ENCODE peak calls at places on chromosomes 3 and 15, in eight cellular contexts. J, R, W, E, X, Z, U and K are unnamed samples.

GRCh38 chr15:74383695-74384565 is 16.5 kb upstream of the CYP11A1 start:
- DNase-seq in J (no peak), R (no peak), W (no peak), E (peak), X (no peak), Z (peak), U (no peak), K (peak)

GRCh38 chr15:25693321-25694237 is 169.5 kb downstream of the ATP10A start:
- DNase-seq in J (no peak), R (no peak), W (no peak), E (no peak), X (no peak), Z (no peak), U (peak), K (peak)

GRCh38 chr15:71551566-71551965 is 258.8 kb upstream of the NR2E3 start:
- DNase-seq in J (no peak), R (no peak), W (no peak), E (no peak), X (no peak), Z (no peak), U (no peak), K (no peak)

GRCh38 chr15:87639305-87640011 is 617.1 kb downstream of the NTRK3 start:
- DNase-seq in J (no peak), R (no peak), W (no peak), E (no peak), X (no peak), Z (no peak), U (no peak), K (no peak)

GRCh38 chr3:105944281-105944680 is 75.5 kb upstream of the CBLB start:
- DNase-seq in J (no peak), R (no peak), W (no peak), E (no peak), X (no peak), Z (peak), U (no peak), K (no peak)

GRCh38 chr3:143226678-143227291 is 107.2 kb downstream of the CHST2 start:
- DNase-seq in J (no peak), R (no peak), W (no peak), E (no peak), X (no peak), Z (no peak), U (no peak), K (no peak)

GRCh38 chr3:49119036-49119435 is 1.6 kb downstream of the USP19 start:
- DNase-seq in J (no peak), R (no peak), W (no peak), E (no peak), X (no peak), Z (no peak), U (no peak), K (no peak)

GRCh38 chr15:51180534-51180933 is 85.8 kb upstream of the TNFAIP8L3 start:
- DNase-seq in J (no peak), R (no peak), W (no peak), E (no peak), X (no peak), Z (no peak), U (no peak), K (no peak)

GRCh38 chr3:66452247-66453040 is 48.4 kb downstream of the LRIG1 start:
- DNase-seq in J (peak), R (no peak), W (no peak), E (no peak), X (no peak), Z (no peak), U (no peak), K (no peak)

GRCh38 chr15:32849769-32850668 is 132.2 kb downstream of the GREM1 start:
- DNase-seq in J (no peak), R (no peak), W (peak), E (no peak), X (peak), Z (peak), U (no peak), K (no peak)

GRCh38 chr3:39937315-39937714 is 127.9 kb downstream of the MYRIP start:
- DNase-seq in J (no peak), R (no peak), W (no peak), E (no peak), X (no peak), Z (no peak), U (no peak), K (no peak)

GRCh38 chr3:134189848-134190247 is 60.8 kb downstream of the RYK start:
- DNase-seq in J (no peak), R (no peak), W (no peak), E (no peak), X (no peak), Z (peak), U (no peak), K (no peak)

GRCh38 chr15:40252438-40253178 is 13.7 kb downstream of the PAK6 start:
- DNase-seq in J (no peak), R (no peak), W (no peak), E (peak), X (no peak), Z (peak), U (no peak), K (no peak)

GRCh38 chr3:46221368-46221767 is 13.3 kb upstream of the CCR1 start:
- DNase-seq in J (no peak), R (no peak), W (no peak), E (no peak), X (no peak), Z (no peak), U (no peak), K (no peak)

GRCh38 chr3:190514163-190515153 is 573 bp downstream of the IL1RAP start:
- DNase-seq in J (peak), R (no peak), W (no peak), E (no peak), X (peak), Z (peak), U (peak), K (peak)

GRCh38 chr3:149371001-149371722 is 6.3 kb downstream of the TM4SF1 start:
- DNase-seq in J (no peak), R (peak), W (no peak), E (no peak), X (no peak), Z (peak), U (no peak), K (no peak)

GRCh38 chr3:128107809-128108208 is 15.8 kb downstream of the RUVBL1 start:
- DNase-seq in J (no peak), R (no peak), W (no peak), E (no peak), X (no peak), Z (no peak), U (no peak), K (no peak)

GRCh38 chr3:48507256-48508061 is 3.5 kb upstream of the SHISA5 start:
- DNase-seq in J (peak), R (peak), W (no peak), E (peak), X (peak), Z (peak), U (peak), K (peak)

GRCh38 chr3:9168230-9168629 is 81.2 kb downstream of the SRGAP3 start:
- DNase-seq in J (no peak), R (no peak), W (no peak), E (no peak), X (no peak), Z (no peak), U (no peak), K (peak)

GRCh38 chr15:91919014-91919534 is 65.6 kb downstream of the SLCO3A1 start:
- DNase-seq in J (no peak), R (no peak), W (no peak), E (no peak), X (no peak), Z (no peak), U (no peak), K (no peak)

GRCh38 chr3:36713904-36714303 is 50.4 kb downstream of the DCLK3 start:
- DNase-seq in J (no peak), R (no peak), W (no peak), E (no peak), X (no peak), Z (no peak), U (no peak), K (no peak)

GRCh38 chr3:53571264-53571663 is 76.9 kb downstream of the CACNA1D start:
- DNase-seq in J (no peak), R (no peak), W (no peak), E (no peak), X (no peak), Z (no peak), U (no peak), K (no peak)

GRCh38 chr3:102471001-102471400 is 36.2 kb downstream of the ZPLD1 start:
- DNase-seq in J (no peak), R (no peak), W (no peak), E (peak), X (no peak), Z (no peak), U (no peak), K (peak)

GRCh38 chr3:47855461-47856383 is 52.8 kb downstream of the DHX30 start:
- DNase-seq in J (no peak), R (no peak), W (no peak), E (no peak), X (no peak), Z (no peak), U (no peak), K (no peak)

GRCh38 chr3:138963161-138963560 is 16.1 kb downstream of the FOXL2NB start:
- DNase-seq in J (no peak), R (no peak), W (no peak), E (no peak), X (no peak), Z (no peak), U (no peak), K (no peak)

GRCh38 chr3:150035400-150035799 is 64.7 kb upstream of the PFN2 start:
- DNase-seq in J (no peak), R (no peak), W (no peak), E (no peak), X (no peak), Z (no peak), U (no peak), K (peak)

GRCh38 chr3:56525291-56525690 is 31.7 kb upstream of the CCDC66 start:
- DNase-seq in J (no peak), R (no peak), W (no peak), E (no peak), X (no peak), Z (no peak), U (no peak), K (no peak)

GRCh38 chr3:65334045-65334665 is 646.4 kb upstream of the ADAMTS9 start:
- DNase-seq in J (peak), R (no peak), W (no peak), E (no peak), X (no peak), Z (peak), U (no peak), K (no peak)

GRCh38 chr3:194285024-194285858 is 65.9 kb downstream of the CPN2 start:
- DNase-seq in J (peak), R (no peak), W (no peak), E (no peak), X (peak), Z (peak), U (no peak), K (no peak)

GRCh38 chr3:44893097-44893496 is 18.7 kb downstream of the TGM4 start:
- DNase-seq in J (no peak), R (no peak), W (peak), E (no peak), X (peak), Z (peak), U (no peak), K (no peak)

DNA sequence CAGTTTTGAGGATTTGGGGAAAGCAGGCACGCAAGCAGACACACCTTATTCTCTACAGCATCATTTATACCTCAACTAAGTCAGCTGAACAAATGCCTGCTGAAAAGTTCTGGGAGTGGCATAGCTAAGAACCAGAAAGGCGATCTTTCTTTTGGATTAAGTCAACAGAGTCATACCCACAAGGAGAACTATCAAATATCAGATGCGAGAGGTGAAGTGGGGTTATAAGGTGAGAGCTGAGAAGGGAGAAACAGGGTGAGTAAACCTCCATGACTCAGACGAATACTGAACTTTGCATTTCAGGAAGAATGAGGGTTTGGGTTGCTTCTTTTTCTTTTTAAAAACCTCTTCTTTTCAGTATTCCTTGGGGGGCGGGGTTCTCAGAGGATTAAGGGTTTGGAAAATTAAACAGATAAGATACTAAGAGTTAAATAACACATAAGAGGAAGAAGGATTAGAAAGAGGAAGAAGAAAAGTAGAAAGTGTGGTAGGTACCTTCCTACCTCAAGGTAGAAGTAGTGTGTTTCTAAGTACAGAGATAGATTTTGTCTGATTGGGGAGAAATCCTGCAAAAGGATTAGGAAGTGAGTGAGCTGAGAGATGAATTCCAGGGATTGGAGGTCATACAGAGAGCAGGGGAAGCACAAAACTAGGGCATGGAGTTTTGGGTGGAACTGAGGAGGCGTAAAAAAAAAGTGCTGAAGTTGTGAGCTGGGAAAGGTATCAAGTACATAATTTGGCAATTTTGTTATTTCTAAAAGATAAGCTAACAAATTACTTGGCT is 41.3 kb upstream of the ICE2 start:
- DNase-seq in J (no peak), R (no peak), W (no peak), E (peak), X (no peak), Z (peak), U (no peak), K (peak)
- H3K4me3 ChIP-seq in J (no peak), R (no peak), W (no peak), E (no peak), X (no peak), Z (no peak), U (no peak), K (no peak)

DNA sequence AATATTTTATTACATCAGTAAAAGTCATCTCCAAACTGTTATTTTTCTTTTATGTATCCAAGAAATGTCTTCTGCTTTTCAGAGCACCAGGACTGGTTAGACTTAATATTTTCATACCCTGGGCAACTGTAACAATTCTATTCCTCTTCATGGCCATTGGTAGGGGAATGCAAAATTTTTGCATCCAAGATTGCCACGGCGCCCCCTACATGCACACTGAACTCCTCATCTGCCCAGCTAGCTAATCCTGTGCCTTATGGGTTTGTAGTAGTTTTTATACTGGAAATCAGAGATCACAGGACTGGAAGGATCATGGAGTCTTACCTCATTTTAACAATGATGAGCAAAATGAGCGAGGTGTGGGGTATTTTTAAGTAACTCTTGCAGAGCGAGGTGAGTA is 74.2 kb downstream of the CRTC3 start:
- DNase-seq in J (no peak), R (no peak), W (no peak), E (no peak), X (no peak), Z (peak), U (no peak), K (peak)
- TF ChIP-seq CTCF in J (peak), R (peak), W (peak), E (peak), X (peak), Z (peak), U (peak), K (peak)

GRCh38 chr15:68428431-68428940 is 3.5 kb downstream of the ITGA11 start:
- DNase-seq in J (peak), R (no peak), W (no peak), E (no peak), X (no peak), Z (no peak), U (no peak), K (no peak)
- H3K4me3 ChIP-seq in J (no peak), R (no peak), W (no peak), E (no peak), X (no peak), Z (no peak), U (no peak), K (no peak)

GRCh38 chr15:93035092-93035915 is 53.7 kb downstream of the RGMA start:
- DNase-seq in J (no peak), R (no peak), W (no peak), E (no peak), X (no peak), Z (no peak), U (peak), K (no peak)

GRCh38 chr15:93035953-93036810 is 52.8 kb downstream of the RGMA start:
- DNase-seq in J (no peak), R (no peak), W (no peak), E (peak), X (no peak), Z (peak), U (peak), K (peak)

GRCh38 chr15:93036922-93037321 is 52.1 kb downstream of the RGMA start:
- DNase-seq in J (no peak), R (no peak), W (no peak), E (no peak), X (no peak), Z (no peak), U (peak), K (no peak)

GRCh38 chr15:93038064-93038705 is 50.8 kb downstream of the RGMA start:
- DNase-seq in J (no peak), R (no peak), W (no peak), E (no peak), X (no peak), Z (no peak), U (peak), K (no peak)

DNA sequence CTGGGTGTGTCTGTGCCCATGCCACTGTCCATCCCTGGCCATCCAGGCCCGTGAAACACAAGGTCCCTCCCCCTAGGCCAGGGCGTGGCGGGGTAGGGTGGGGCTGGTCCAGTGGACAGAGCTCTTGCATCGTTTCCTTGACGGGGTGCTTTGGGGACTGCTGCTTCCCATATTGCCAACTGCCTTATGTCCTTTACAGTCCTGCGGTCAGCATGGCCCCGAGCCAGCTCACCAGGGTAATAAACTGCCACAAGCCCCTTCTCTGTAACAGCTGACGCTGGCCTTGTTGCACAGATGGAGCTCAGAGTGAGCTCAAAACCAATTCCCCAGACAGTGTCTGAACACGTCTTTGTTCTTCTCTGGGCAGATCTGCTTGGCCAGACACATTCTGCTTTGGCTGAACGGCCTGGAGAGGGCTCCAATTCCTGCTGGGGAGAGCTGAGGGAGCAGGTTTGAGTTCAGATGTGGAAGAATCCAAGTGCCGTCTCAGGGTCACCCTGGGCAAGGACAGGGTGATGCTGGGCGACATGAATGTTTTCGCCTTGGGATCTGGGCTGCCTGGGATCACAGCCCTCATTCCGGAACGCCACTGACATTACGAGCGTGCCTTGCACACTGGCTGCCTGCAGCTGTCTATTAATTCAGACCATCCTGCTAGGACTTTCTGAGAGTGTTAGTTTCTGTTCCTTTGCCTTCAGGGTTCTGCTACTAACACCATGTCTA is 51.5 kb downstream of the RGMA start:
- DNase-seq in J (no peak), R (no peak), W (no peak), E (no peak), X (peak), Z (peak), U (peak), K (no peak)
- TF ChIP-seq CTCF in J (peak), R (no peak), W (peak), E (no peak), X (peak), Z (peak), U (no peak), K (no peak)

DNA sequence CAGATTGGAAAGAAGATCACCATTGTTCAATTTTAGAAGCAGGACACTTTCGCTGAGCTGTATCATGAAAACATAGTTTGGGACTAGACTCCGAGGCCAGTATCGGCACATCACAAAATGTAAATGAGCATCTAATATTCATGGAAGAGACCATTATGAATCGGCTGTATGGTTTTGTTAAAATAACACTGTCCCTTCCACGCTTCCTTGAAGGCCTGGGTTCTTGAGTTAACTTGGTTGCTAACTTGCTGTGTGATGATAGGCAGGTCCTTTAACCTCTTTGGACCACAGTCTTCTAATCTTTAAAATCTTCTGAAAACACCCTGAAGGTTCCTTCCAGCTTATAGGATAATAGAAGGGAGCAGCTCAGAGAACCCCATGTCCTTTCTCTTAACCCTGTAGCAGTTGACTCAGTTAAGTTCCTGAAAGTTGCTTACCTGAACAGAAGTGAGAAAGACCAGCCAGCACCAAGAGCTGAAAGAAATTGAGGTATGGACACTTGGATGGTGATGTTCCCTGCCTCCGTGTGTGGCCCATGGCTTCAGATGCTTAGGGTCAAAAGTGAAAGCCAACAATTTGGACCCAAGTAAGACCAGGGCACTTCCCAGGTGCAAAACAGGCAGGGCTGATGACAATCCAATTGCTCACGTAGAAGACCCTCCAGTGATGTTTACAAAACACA is 2.1 kb downstream of the CD80 start:
- DNase-seq in J (no peak), R (no peak), W (no peak), E (no peak), X (no peak), Z (no peak), U (no peak), K (no peak)
- H3K4me3 ChIP-seq in J (no peak), R (no peak), W (no peak), E (no peak), X (no peak), Z (no peak), U (no peak), K (peak)

GRCh38 chr3:52039846-52040245 is 16.5 kb downstream of the DUSP7 start:
- DNase-seq in J (peak), R (no peak), W (no peak), E (no peak), X (peak), Z (no peak), U (no peak), K (no peak)

GRCh38 chr3:52040600-52040999 is 15.8 kb downstream of the DUSP7 start:
- DNase-seq in J (no peak), R (no peak), W (no peak), E (no peak), X (no peak), Z (no peak), U (no peak), K (no peak)

GRCh38 chr3:52039426-52039825 is 16.9 kb downstream of the DUSP7 start:
- DNase-seq in J (no peak), R (no peak), W (no peak), E (no peak), X (no peak), Z (no peak), U (no peak), K (no peak)

GRCh38 chr3:52043750-52044149 is 12.6 kb downstream of the DUSP7 start:
- DNase-seq in J (no peak), R (no peak), W (no peak), E (no peak), X (no peak), Z (no peak), U (no peak), K (no peak)

GRCh38 chr3:52041118-52041847 is 15.1 kb downstream of the DUSP7 start:
- DNase-seq in J (no peak), R (no peak), W (no peak), E (no peak), X (no peak), Z (no peak), U (no peak), K (no peak)
- TF ChIP-seq CTCF in J (no peak), R (no peak), W (peak), E (peak), X (peak), Z (peak), U (no peak), K (no peak)